ENCODE peak calls at places on chromosomes 7 and 10, in six cellular contexts. One of them, this sample, is unnamed.

GRCh38 chr10:99748823-99749451 is 16.9 kb downstream of the CUTC start:
- DNase-seq in naive thymus-derived CD4-positive, alpha-beta T cell: no peak
- DNase-seq in stomach: no peak
- DNase-seq in aorta: no peak
- DNase-seq in right cardiac atrium: no peak
- DNase-seq in neuronal stem cell: no peak
- DNase-seq in this sample: no peak

GRCh38 chr7:106999023-106999422 is 45.5 kb upstream of the PRKAR2B start:
- DNase-seq in aorta: no peak
- DNase-seq in naive thymus-derived CD4-positive, alpha-beta T cell: no peak
- DNase-seq in neuronal stem cell: no peak
- DNase-seq in right cardiac atrium: no peak
- DNase-seq in stomach: no peak
- DNase-seq in this sample: no peak

GRCh38 chr10:5975641-5976473 is 1.5 kb downstream of the IL15RA start:
- DNase-seq in neuronal stem cell: no peak
- DNase-seq in right cardiac atrium: no peak
- DNase-seq in stomach: peak; percentile 49
- DNase-seq in aorta: no peak
- DNase-seq in naive thymus-derived CD4-positive, alpha-beta T cell: peak; percentile 21
- DNase-seq in this sample: no peak

GRCh38 chr7:55509322-55509721 is 63.0 kb downstream of the VOPP1 start:
- DNase-seq in stomach: no peak
- DNase-seq in neuronal stem cell: no peak
- DNase-seq in aorta: no peak
- DNase-seq in naive thymus-derived CD4-positive, alpha-beta T cell: no peak
- DNase-seq in right cardiac atrium: no peak
- DNase-seq in this sample: no peak

GRCh38 chr10:61397175-61397986 is 55.8 kb downstream of the TMEM26 start:
- DNase-seq in aorta: no peak
- DNase-seq in naive thymus-derived CD4-positive, alpha-beta T cell: no peak
- DNase-seq in stomach: no peak
- DNase-seq in neuronal stem cell: no peak
- DNase-seq in right cardiac atrium: no peak
- DNase-seq in this sample: peak; percentile 43

GRCh38 chr10:1607466-1607865 is 129.9 kb downstream of the ADARB2 start:
- DNase-seq in stomach: no peak
- DNase-seq in aorta: no peak
- DNase-seq in neuronal stem cell: no peak
- DNase-seq in right cardiac atrium: no peak
- DNase-seq in naive thymus-derived CD4-positive, alpha-beta T cell: no peak
- DNase-seq in this sample: no peak

GRCh38 chr7:99309141-99309540 is 16.6 kb upstream of the ARPC1A start:
- DNase-seq in stomach: peak; percentile 31
- DNase-seq in neuronal stem cell: no peak
- DNase-seq in aorta: no peak
- DNase-seq in right cardiac atrium: no peak
- DNase-seq in naive thymus-derived CD4-positive, alpha-beta T cell: no peak
- DNase-seq in this sample: no peak

GRCh38 chr7:44415510-44415909 is 74.9 kb downstream of the NUDCD3 start:
- DNase-seq in neuronal stem cell: no peak
- DNase-seq in right cardiac atrium: no peak
- DNase-seq in stomach: no peak
- DNase-seq in aorta: no peak
- DNase-seq in naive thymus-derived CD4-positive, alpha-beta T cell: no peak
- DNase-seq in this sample: no peak

GRCh38 chr10:108434818-108435217 is 1270.3 kb upstream of the SORCS1 start:
- DNase-seq in neuronal stem cell: no peak
- DNase-seq in naive thymus-derived CD4-positive, alpha-beta T cell: no peak
- DNase-seq in aorta: no peak
- DNase-seq in right cardiac atrium: no peak
- DNase-seq in stomach: no peak
- DNase-seq in this sample: no peak

GRCh38 chr10:19964625-19965024 is 148.4 kb downstream of the PLXDC2 start:
- DNase-seq in aorta: no peak
- DNase-seq in naive thymus-derived CD4-positive, alpha-beta T cell: no peak
- DNase-seq in stomach: no peak
- DNase-seq in right cardiac atrium: no peak
- DNase-seq in neuronal stem cell: no peak
- DNase-seq in this sample: no peak

GRCh38 chr10:62075912-62076311 is 174.4 kb downstream of the ARID5B start:
- DNase-seq in naive thymus-derived CD4-positive, alpha-beta T cell: no peak
- DNase-seq in right cardiac atrium: no peak
- DNase-seq in aorta: no peak
- DNase-seq in stomach: no peak
- DNase-seq in neuronal stem cell: no peak
- DNase-seq in this sample: no peak

GRCh38 chr10:125091891-125092290 is 68.5 kb downstream of the CTBP2 start:
- DNase-seq in naive thymus-derived CD4-positive, alpha-beta T cell: no peak
- DNase-seq in right cardiac atrium: no peak
- DNase-seq in aorta: no peak
- DNase-seq in neuronal stem cell: no peak
- DNase-seq in stomach: no peak
- DNase-seq in this sample: no peak

GRCh38 chr10:7231420-7232414 is 179.1 kb downstream of the SFMBT2 start:
- DNase-seq in aorta: no peak
- DNase-seq in neuronal stem cell: peak; percentile 23
- DNase-seq in naive thymus-derived CD4-positive, alpha-beta T cell: no peak
- DNase-seq in right cardiac atrium: no peak
- DNase-seq in stomach: no peak
- DNase-seq in this sample: no peak

GRCh38 chr7:108094933-108095710 is 35.0 kb downstream of the LAMB4 start:
- DNase-seq in aorta: no peak
- DNase-seq in right cardiac atrium: no peak
- DNase-seq in naive thymus-derived CD4-positive, alpha-beta T cell: no peak
- DNase-seq in stomach: peak; percentile 71
- DNase-seq in neuronal stem cell: no peak
- DNase-seq in this sample: peak; percentile 69

GRCh38 chr7:22730921-22731654 is 4.1 kb downstream of the IL6 start:
- DNase-seq in aorta: no peak
- DNase-seq in neuronal stem cell: no peak
- DNase-seq in right cardiac atrium: no peak
- DNase-seq in stomach: no peak
- DNase-seq in naive thymus-derived CD4-positive, alpha-beta T cell: no peak
- DNase-seq in this sample: peak; percentile 87

GRCh38 chr10:63157845-63158624 is 24.9 kb downstream of the NRBF2 start:
- DNase-seq in neuronal stem cell: peak; percentile 82
- DNase-seq in aorta: no peak
- DNase-seq in stomach: no peak
- DNase-seq in naive thymus-derived CD4-positive, alpha-beta T cell: peak; percentile 61
- DNase-seq in right cardiac atrium: no peak
- DNase-seq in this sample: peak; percentile 56

GRCh38 chr10:10589540-10589939 is 428.1 kb upstream of the CELF2 start:
- DNase-seq in aorta: no peak
- DNase-seq in right cardiac atrium: no peak
- DNase-seq in naive thymus-derived CD4-positive, alpha-beta T cell: no peak
- DNase-seq in stomach: no peak
- DNase-seq in neuronal stem cell: no peak
- DNase-seq in this sample: no peak

GRCh38 chr10:3068201-3068967 is 1.0 kb downstream of the PFKP start:
- DNase-seq in naive thymus-derived CD4-positive, alpha-beta T cell: peak; percentile 50
- DNase-seq in stomach: peak; percentile 50
- DNase-seq in right cardiac atrium: peak; percentile 87
- DNase-seq in aorta: peak; percentile 88
- DNase-seq in neuronal stem cell: no peak
- DNase-seq in this sample: peak; percentile 67

GRCh38 chr10:85548038-85548437 is 818.6 kb downstream of the GRID1 start:
- DNase-seq in naive thymus-derived CD4-positive, alpha-beta T cell: peak; percentile 34
- DNase-seq in right cardiac atrium: no peak
- DNase-seq in aorta: no peak
- DNase-seq in stomach: no peak
- DNase-seq in neuronal stem cell: peak; percentile 35
- DNase-seq in this sample: peak; percentile 59

GRCh38 chr10:34811126-34811967 is 3.7 kb downstream of the PARD3 start:
- DNase-seq in neuronal stem cell: no peak
- DNase-seq in naive thymus-derived CD4-positive, alpha-beta T cell: no peak
- DNase-seq in stomach: no peak
- DNase-seq in aorta: no peak
- DNase-seq in right cardiac atrium: no peak
- DNase-seq in this sample: no peak

GRCh38 chr7:135981958-135982646 is 4.9 kb upstream of the MTPN start:
- DNase-seq in neuronal stem cell: no peak
- DNase-seq in aorta: no peak
- DNase-seq in right cardiac atrium: no peak
- DNase-seq in naive thymus-derived CD4-positive, alpha-beta T cell: peak; percentile 4
- DNase-seq in stomach: no peak
- DNase-seq in this sample: peak; percentile 29

GRCh38 chr7:152145853-152146466 is 120.5 kb downstream of the GALNT11 start:
- DNase-seq in right cardiac atrium: no peak
- DNase-seq in stomach: no peak
- DNase-seq in naive thymus-derived CD4-positive, alpha-beta T cell: peak; percentile 47
- DNase-seq in neuronal stem cell: peak; percentile 27
- DNase-seq in aorta: no peak
- DNase-seq in this sample: no peak

GRCh38 chr7:128745706-128746105 is 6.5 kb downstream of the CALU start:
- DNase-seq in right cardiac atrium: no peak
- DNase-seq in naive thymus-derived CD4-positive, alpha-beta T cell: no peak
- DNase-seq in neuronal stem cell: no peak
- DNase-seq in stomach: no peak
- DNase-seq in aorta: no peak
- DNase-seq in this sample: no peak

GRCh38 chr7:128752251-128752650 is 13.1 kb downstream of the CALU start:
- DNase-seq in right cardiac atrium: no peak
- DNase-seq in aorta: no peak
- DNase-seq in neuronal stem cell: no peak
- DNase-seq in stomach: no peak
- DNase-seq in naive thymus-derived CD4-positive, alpha-beta T cell: no peak
- DNase-seq in this sample: no peak

GRCh38 chr7:128744366-128744905 is 5.3 kb downstream of the CALU start:
- DNase-seq in stomach: no peak
- DNase-seq in aorta: no peak
- DNase-seq in neuronal stem cell: no peak
- DNase-seq in naive thymus-derived CD4-positive, alpha-beta T cell: no peak
- DNase-seq in right cardiac atrium: no peak
- DNase-seq in this sample: no peak

GRCh38 chr7:128743112-128743772 is 4.1 kb downstream of the CALU start:
- DNase-seq in right cardiac atrium: no peak
- DNase-seq in neuronal stem cell: no peak
- DNase-seq in stomach: no peak
- DNase-seq in aorta: no peak
- DNase-seq in naive thymus-derived CD4-positive, alpha-beta T cell: no peak
- DNase-seq in this sample: no peak

GRCh38 chr7:128747327-128748079 is 8.3 kb downstream of the CALU start:
- DNase-seq in stomach: no peak
- DNase-seq in right cardiac atrium: no peak
- DNase-seq in aorta: no peak
- DNase-seq in naive thymus-derived CD4-positive, alpha-beta T cell: no peak
- DNase-seq in neuronal stem cell: no peak
- DNase-seq in this sample: no peak
- H3K4me1 ChIP-seq in stomach: peaks cover 5% of the 10 kb centered on the region
- H3K4me1 ChIP-seq in right cardiac atrium: peaks cover 5% of the 10 kb centered on the region
- H3K4me1 ChIP-seq in aorta: peaks cover 1% of the 10 kb centered on the region
- H3K4me1 ChIP-seq in naive thymus-derived CD4-positive, alpha-beta T cell: no peaks in the 10 kb centered on the region
- H3K4me1 ChIP-seq in neuronal stem cell: no peaks in the 10 kb centered on the region
- H3K4me1 ChIP-seq in this sample: peaks cover 19% of the 10 kb centered on the region

GRCh38 chr10:24824124-24824523 is 100.4 kb upstream of the ARHGAP21 start:
- DNase-seq in naive thymus-derived CD4-positive, alpha-beta T cell: no peak
- DNase-seq in stomach: no peak
- DNase-seq in neuronal stem cell: no peak
- DNase-seq in aorta: no peak
- DNase-seq in right cardiac atrium: no peak
- DNase-seq in this sample: no peak

GRCh38 chr10:24824536-24824935 is 100.8 kb upstream of the ARHGAP21 start:
- DNase-seq in naive thymus-derived CD4-positive, alpha-beta T cell: no peak
- DNase-seq in neuronal stem cell: no peak
- DNase-seq in aorta: no peak
- DNase-seq in stomach: no peak
- DNase-seq in right cardiac atrium: no peak
- DNase-seq in this sample: no peak

GRCh38 chr10:24820616-24821015 is 96.9 kb upstream of the ARHGAP21 start:
- DNase-seq in stomach: peak; percentile 29
- DNase-seq in aorta: no peak
- DNase-seq in naive thymus-derived CD4-positive, alpha-beta T cell: no peak
- DNase-seq in neuronal stem cell: no peak
- DNase-seq in right cardiac atrium: no peak
- DNase-seq in this sample: no peak

GRCh38 chr10:24822557-24822956 is 98.9 kb upstream of the ARHGAP21 start:
- DNase-seq in stomach: no peak
- DNase-seq in aorta: no peak
- DNase-seq in right cardiac atrium: no peak
- DNase-seq in naive thymus-derived CD4-positive, alpha-beta T cell: no peak
- DNase-seq in neuronal stem cell: no peak
- DNase-seq in this sample: no peak

GRCh38 chr10:24821986-24822385 is 98.3 kb upstream of the ARHGAP21 start:
- DNase-seq in aorta: no peak
- DNase-seq in stomach: no peak
- DNase-seq in naive thymus-derived CD4-positive, alpha-beta T cell: no peak
- DNase-seq in right cardiac atrium: no peak
- DNase-seq in neuronal stem cell: no peak
- DNase-seq in this sample: no peak
- H3K4me1 ChIP-seq in aorta: no peaks in the 10 kb centered on the region
- H3K4me1 ChIP-seq in stomach: no peaks in the 10 kb centered on the region
- H3K4me1 ChIP-seq in naive thymus-derived CD4-positive, alpha-beta T cell: peaks cover 3% of the 10 kb centered on the region
- H3K4me1 ChIP-seq in right cardiac atrium: peaks cover 2% of the 10 kb centered on the region
- H3K4me1 ChIP-seq in neuronal stem cell: peaks cover 7% of the 10 kb centered on the region
- H3K4me1 ChIP-seq in this sample: peaks cover 13% of the 10 kb centered on the region

GRCh38 chr10:79115302-79115701 is 46.5 kb downstream of the ZMIZ1 start:
- DNase-seq in aorta: no peak
- DNase-seq in naive thymus-derived CD4-positive, alpha-beta T cell: no peak
- DNase-seq in right cardiac atrium: no peak
- DNase-seq in stomach: no peak
- DNase-seq in neuronal stem cell: no peak
- DNase-seq in this sample: no peak

GRCh38 chr10:79118286-79119202 is 49.8 kb downstream of the ZMIZ1 start:
- DNase-seq in naive thymus-derived CD4-positive, alpha-beta T cell: no peak
- DNase-seq in stomach: no peak
- DNase-seq in right cardiac atrium: no peak
- DNase-seq in aorta: no peak
- DNase-seq in neuronal stem cell: no peak
- DNase-seq in this sample: no peak

GRCh38 chr10:79116363-79116762 is 47.6 kb downstream of the ZMIZ1 start:
- DNase-seq in right cardiac atrium: no peak
- DNase-seq in aorta: no peak
- DNase-seq in neuronal stem cell: no peak
- DNase-seq in stomach: no peak
- DNase-seq in naive thymus-derived CD4-positive, alpha-beta T cell: no peak
- DNase-seq in this sample: no peak

GRCh38 chr10:79113827-79114226 is 45.1 kb downstream of the ZMIZ1 start:
- DNase-seq in right cardiac atrium: no peak
- DNase-seq in neuronal stem cell: no peak
- DNase-seq in naive thymus-derived CD4-positive, alpha-beta T cell: no peak
- DNase-seq in stomach: no peak
- DNase-seq in aorta: no peak
- DNase-seq in this sample: no peak

GRCh38 chr10:79116801-79117723 is 48.3 kb downstream of the ZMIZ1 start:
- DNase-seq in neuronal stem cell: no peak
- DNase-seq in stomach: peak; percentile 50
- DNase-seq in right cardiac atrium: peak; percentile 79
- DNase-seq in aorta: no peak
- DNase-seq in naive thymus-derived CD4-positive, alpha-beta T cell: no peak
- DNase-seq in this sample: no peak
- H3K4me1 ChIP-seq in neuronal stem cell: peaks cover 43% of the 10 kb centered on the region
- H3K4me1 ChIP-seq in stomach: peaks cover 58% of the 10 kb centered on the region
- H3K4me1 ChIP-seq in right cardiac atrium: peaks cover 55% of the 10 kb centered on the region
- H3K4me1 ChIP-seq in aorta: no peaks in the 10 kb centered on the region
- H3K4me1 ChIP-seq in naive thymus-derived CD4-positive, alpha-beta T cell: no peaks in the 10 kb centered on the region
- H3K4me1 ChIP-seq in this sample: peaks cover 22% of the 10 kb centered on the region

DNA sequence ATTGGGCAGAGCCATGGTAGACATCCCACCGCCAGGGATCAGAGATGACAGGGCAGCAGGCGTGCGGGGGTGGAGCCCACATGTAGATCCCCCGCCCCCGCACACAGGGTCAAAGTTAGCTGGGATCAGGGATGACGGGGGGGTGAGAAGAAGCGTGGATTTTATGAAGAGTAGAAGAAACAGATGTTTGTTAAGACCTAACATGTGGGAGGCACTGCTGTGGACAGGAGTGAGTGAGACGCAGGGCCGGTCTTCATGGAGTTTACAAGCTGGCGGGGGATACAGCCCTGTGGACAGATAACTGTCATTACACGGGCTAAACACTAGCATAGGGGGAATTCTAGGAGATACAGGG is 154.0 kb upstream of the KLF14 start:
- DNase-seq in stomach: no peak
- DNase-seq in naive thymus-derived CD4-positive, alpha-beta T cell: no peak
- DNase-seq in right cardiac atrium: no peak
- DNase-seq in aorta: no peak
- DNase-seq in neuronal stem cell: no peak
- DNase-seq in this sample: no peak
- H3K4me1 ChIP-seq in stomach: peaks cover 44% of the 10 kb centered on the region
- H3K4me1 ChIP-seq in naive thymus-derived CD4-positive, alpha-beta T cell: no peaks in the 10 kb centered on the region
- H3K4me1 ChIP-seq in right cardiac atrium: peaks cover 17% of the 10 kb centered on the region
- H3K4me1 ChIP-seq in aorta: peaks cover 7% of the 10 kb centered on the region
- H3K4me1 ChIP-seq in neuronal stem cell: peaks cover 7% of the 10 kb centered on the region
- H3K4me1 ChIP-seq in this sample: peaks cover 81% of the 10 kb centered on the region

This sample was measured in SJSA1.